ENCODE peak calls at places on chromosomes 2 and 18, in five cellular contexts. A is WTC11, Z is HL-60, F is DND-41, D is BJ. R is an unnamed sample.
A peak's percentile ranks its signal among the peaks of the same experiment; 100 is the strongest.

GRCh38 chr2:216829533-216829932 is 30.3 kb downstream of the TNP1 start:
- DNase-seq in A (no peak), Z (no peak), F (no peak), D (no peak), R (peak; percentile 4)

GRCh38 chr2:237932731-237933131 is 34.1 kb upstream of the UBE2F start:
- DNase-seq in A (no peak), Z (no peak), F (no peak), D (peak; percentile 89), R (peak; percentile 82)

GRCh38 chr18:73715228-73715670 is 432.4 kb downstream of the FBXO15 start:
- DNase-seq in A (no peak), Z (no peak), F (no peak), D (no peak), R (no peak)

GRCh38 chr2:173075781-173076556 is at the start of gene MAP3K20:
- DNase-seq in A (peak; percentile 62), Z (peak; percentile 48), F (peak; percentile 71), D (no peak), R (peak; percentile 63)

GRCh38 chr18:37783771-37784170 is 218.2 kb upstream of the CELF4 start:
- DNase-seq in A (no peak), Z (no peak), F (no peak), D (no peak), R (no peak)

GRCh38 chr2:8364668-8365067 is 317.2 kb upstream of the ID2 start:
- DNase-seq in A (no peak), Z (no peak), F (no peak), D (no peak), R (no peak)

GRCh38 chr2:2564300-2565085 is 233.4 kb upstream of the MYT1L start:
- DNase-seq in A (peak; percentile 22), Z (no peak), F (no peak), D (no peak), R (no peak)

GRCh38 chr18:69889009-69889408 is 58.7 kb downstream of the CD226 start:
- DNase-seq in A (no peak), Z (no peak), F (no peak), D (no peak), R (no peak)

GRCh38 chr2:157841485-157841884 is 34.6 kb downstream of the ACVR1 start:
- DNase-seq in A (no peak), Z (no peak), F (no peak), D (no peak), R (no peak)

GRCh38 chr18:39453882-39454281 is 1888.3 kb upstream of the CELF4 start:
- DNase-seq in A (no peak), Z (no peak), F (peak; percentile 14), D (no peak), R (peak; percentile 25)

GRCh38 chr2:42921162-42921550 is 128.8 kb upstream of the HAAO start:
- DNase-seq in A (no peak), Z (no peak), F (no peak), D (no peak), R (no peak)

GRCh38 chr2:241640165-241640795 is 2.8 kb downstream of the ATG4B start:
- DNase-seq in A (no peak), Z (no peak), F (no peak), D (no peak), R (no peak)

GRCh38 chr18:64474751-64475150 is 325.9 kb upstream of the LINC00305 start:
- DNase-seq in A (no peak), Z (no peak), F (no peak), D (no peak), R (no peak)

GRCh38 chr2:105344704-105345345 is 7.5 kb downstream of the C2orf49 start:
- DNase-seq in A (no peak), Z (no peak), F (no peak), D (no peak), R (peak; percentile 53)

GRCh38 chr2:11234309-11234708 is 79.0 kb downstream of the SLC66A3 start:
- DNase-seq in A (no peak), Z (no peak), F (no peak), D (no peak), R (no peak)

GRCh38 chr2:120108049-120108448 is 95.2 kb downstream of the EPB41L5 start:
- DNase-seq in A (no peak), Z (no peak), F (no peak), D (peak; percentile 22), R (peak; percentile 45)

GRCh38 chr2:11073251-11073650 is 82.0 kb upstream of the SLC66A3 start:
- DNase-seq in A (peak; percentile 85), Z (no peak), F (no peak), D (no peak), R (no peak)

GRCh38 chr2:152304845-152305244 is 30.1 kb upstream of the FMNL2 start:
- DNase-seq in A (no peak), Z (no peak), F (no peak), D (peak; percentile 4), R (no peak)

GRCh38 chr2:175734679-175735078 is 267.4 kb downstream of the LNPK start:
- DNase-seq in A (no peak), Z (no peak), F (no peak), D (no peak), R (no peak)

GRCh38 chr2:141399270-141399669 is 731.5 kb downstream of the LRP1B start:
- DNase-seq in A (peak; percentile 20), Z (no peak), F (no peak), D (no peak), R (no peak)
- TF ChIP-seq CTCF in A (no peak), Z (peak; percentile 23), F (peak; percentile 17), D (peak; percentile 44), R (no peak)

GRCh38 chr2:137050949-137051348 is 285.6 kb downstream of the THSD7B start:
- DNase-seq in A (no peak), Z (no peak), F (no peak), D (no peak), R (no peak)
- TF ChIP-seq CTCF in A (peak; percentile 20), Z (no peak), F (peak; percentile 31), D (no peak), R (peak; percentile 51)

GRCh38 chr2:111932841-111933291 is 34.5 kb downstream of the MERTK start:
- DNase-seq in A (no peak), Z (no peak), F (no peak), D (no peak), R (no peak)

GRCh38 chr2:111927723-111928122 is 29.3 kb downstream of the MERTK start:
- DNase-seq in A (no peak), Z (no peak), F (no peak), D (no peak), R (no peak)

GRCh38 chr2:111930404-111930803 is 32.0 kb downstream of the MERTK start:
- DNase-seq in A (no peak), Z (no peak), F (no peak), D (no peak), R (no peak)

DNA sequence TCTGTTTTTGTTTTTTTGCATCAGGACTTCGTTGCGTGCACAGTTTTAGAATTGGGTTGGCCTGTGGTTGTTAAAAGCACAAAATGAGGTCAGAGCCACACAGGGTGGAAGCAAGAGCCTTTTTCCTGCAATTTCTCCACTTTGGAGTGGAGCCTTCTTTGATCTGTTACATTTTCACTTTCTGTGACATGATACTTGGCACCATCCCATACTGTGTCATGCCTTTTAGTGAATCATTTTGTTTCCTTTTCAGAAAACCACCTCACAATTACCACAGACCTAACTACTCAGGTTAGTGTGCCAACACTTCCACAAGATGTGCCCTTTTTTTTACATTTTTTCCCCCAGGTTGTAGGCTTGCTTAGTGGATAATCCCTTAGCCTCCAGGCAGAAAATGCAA is 32.5 kb downstream of the MERTK start:
- DNase-seq in A (no peak), Z (no peak), F (no peak), D (no peak), R (peak; percentile 28)
- TF ChIP-seq CTCF in A (no peak), Z (no peak), F (no peak), D (no peak), R (no peak)

DNA sequence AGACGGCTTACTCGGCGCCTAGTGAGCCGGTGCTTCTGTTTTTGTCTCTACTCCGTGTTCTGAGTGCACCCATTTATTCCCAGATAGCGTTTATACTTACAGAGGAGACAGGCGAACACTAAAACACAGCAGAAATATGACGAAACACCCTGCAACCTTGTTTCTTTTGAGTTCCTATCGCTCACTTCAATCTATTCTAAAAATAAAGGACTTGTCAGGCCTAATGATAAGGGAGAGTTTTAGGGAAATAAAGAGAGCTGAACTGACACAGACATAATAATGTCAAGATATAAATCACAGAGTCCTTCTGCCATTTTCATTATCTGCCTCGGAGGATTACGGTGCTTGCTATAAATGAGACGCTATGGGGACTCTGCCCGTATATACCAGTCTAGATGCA is 659.7 kb upstream of the SALL3 start:
- DNase-seq in A (no peak), Z (no peak), F (no peak), D (no peak), R (no peak)
- TF ChIP-seq CTCF in A (no peak), Z (no peak), F (no peak), D (no peak), R (no peak)

GRCh38 chr2:169693344-169693743 is 861 bp downstream of the CFAP210 start:
- DNase-seq in A (no peak), Z (peak; percentile 14), F (no peak), D (no peak), R (no peak)
- TF ChIP-seq CTCF in A (no peak), Z (no peak), F (peak; percentile 50), D (no peak), R (peak; percentile 37)